ENCODE peak calls at places on chromosomes 12 and 14, in seven cellular contexts. One of them, this sample, is unnamed.

GRCh38 chr14:37172024-37172869 is at the start of gene SLC25A21:
- DNase-seq in stimulated activated CD4-positive, alpha-beta T cell treated with anti-CD3 and anti-CD28 coated beads, TNF-alpha, amount 100 ng/mL, for 48 hours: no peak
- DNase-seq in CD4-positive, alpha-beta T cell: no peak
- DNase-seq in tibial artery: peak; percentile 51
- DNase-seq in HuH-7.5: peak; percentile 70
- DNase-seq in NAMALWA: no peak
- DNase-seq in fibroblast of villous mesenchyme: peak; percentile 68
- DNase-seq in this sample: peak; percentile 81

GRCh38 chr12:50509009-50509663 is 4.4 kb downstream of the DIP2B start:
- DNase-seq in stimulated activated CD4-positive, alpha-beta T cell treated with anti-CD3 and anti-CD28 coated beads, TNF-alpha, amount 100 ng/mL, for 48 hours: no peak
- DNase-seq in CD4-positive, alpha-beta T cell: no peak
- DNase-seq in tibial artery: no peak
- DNase-seq in HuH-7.5: no peak
- DNase-seq in NAMALWA: no peak
- DNase-seq in fibroblast of villous mesenchyme: no peak
- DNase-seq in this sample: no peak

GRCh38 chr14:72558721-72559120 is 335.2 kb downstream of the DPF3 start:
- DNase-seq in stimulated activated CD4-positive, alpha-beta T cell treated with anti-CD3 and anti-CD28 coated beads, TNF-alpha, amount 100 ng/mL, for 48 hours: no peak
- DNase-seq in CD4-positive, alpha-beta T cell: no peak
- DNase-seq in tibial artery: peak; percentile 49
- DNase-seq in HuH-7.5: no peak
- DNase-seq in NAMALWA: no peak
- DNase-seq in fibroblast of villous mesenchyme: no peak
- DNase-seq in this sample: no peak

GRCh38 chr12:58965568-58965967 is 45.3 kb upstream of the LRIG3 start:
- DNase-seq in stimulated activated CD4-positive, alpha-beta T cell treated with anti-CD3 and anti-CD28 coated beads, TNF-alpha, amount 100 ng/mL, for 48 hours: no peak
- DNase-seq in CD4-positive, alpha-beta T cell: no peak
- DNase-seq in tibial artery: no peak
- DNase-seq in HuH-7.5: no peak
- DNase-seq in NAMALWA: no peak
- DNase-seq in fibroblast of villous mesenchyme: no peak
- DNase-seq in this sample: no peak

GRCh38 chr14:104383931-104384775 is 195.4 kb upstream of the C14orf180 start:
- DNase-seq in stimulated activated CD4-positive, alpha-beta T cell treated with anti-CD3 and anti-CD28 coated beads, TNF-alpha, amount 100 ng/mL, for 48 hours: no peak
- DNase-seq in CD4-positive, alpha-beta T cell: no peak
- DNase-seq in tibial artery: peak; percentile 14
- DNase-seq in HuH-7.5: no peak
- DNase-seq in NAMALWA: no peak
- DNase-seq in fibroblast of villous mesenchyme: no peak
- DNase-seq in this sample: peak; percentile 95

GRCh38 chr14:77290705-77291104 is 19.7 kb upstream of the NGB start:
- DNase-seq in stimulated activated CD4-positive, alpha-beta T cell treated with anti-CD3 and anti-CD28 coated beads, TNF-alpha, amount 100 ng/mL, for 48 hours: no peak
- DNase-seq in CD4-positive, alpha-beta T cell: no peak
- DNase-seq in tibial artery: no peak
- DNase-seq in HuH-7.5: no peak
- DNase-seq in NAMALWA: peak; percentile 17
- DNase-seq in fibroblast of villous mesenchyme: peak; percentile 39
- DNase-seq in this sample: no peak

GRCh38 chr14:75282166-75282547 is 3.5 kb downstream of the FOS start:
- DNase-seq in stimulated activated CD4-positive, alpha-beta T cell treated with anti-CD3 and anti-CD28 coated beads, TNF-alpha, amount 100 ng/mL, for 48 hours: no peak
- DNase-seq in CD4-positive, alpha-beta T cell: no peak
- DNase-seq in tibial artery: no peak
- DNase-seq in HuH-7.5: no peak
- DNase-seq in NAMALWA: peak; percentile 39
- DNase-seq in fibroblast of villous mesenchyme: peak; percentile 88
- DNase-seq in this sample: no peak

GRCh38 chr14:54085137-54085810 is 128.6 kb upstream of the BMP4 start:
- DNase-seq in stimulated activated CD4-positive, alpha-beta T cell treated with anti-CD3 and anti-CD28 coated beads, TNF-alpha, amount 100 ng/mL, for 48 hours: no peak
- DNase-seq in CD4-positive, alpha-beta T cell: no peak
- DNase-seq in tibial artery: no peak
- DNase-seq in HuH-7.5: no peak
- DNase-seq in NAMALWA: no peak
- DNase-seq in fibroblast of villous mesenchyme: peak; percentile 79
- DNase-seq in this sample: no peak

GRCh38 chr12:124477109-124477915 is 90.1 kb downstream of the NCOR2 start:
- DNase-seq in stimulated activated CD4-positive, alpha-beta T cell treated with anti-CD3 and anti-CD28 coated beads, TNF-alpha, amount 100 ng/mL, for 48 hours: no peak
- DNase-seq in CD4-positive, alpha-beta T cell: no peak
- DNase-seq in tibial artery: no peak
- DNase-seq in HuH-7.5: no peak
- DNase-seq in NAMALWA: peak; percentile 39
- DNase-seq in fibroblast of villous mesenchyme: no peak
- DNase-seq in this sample: no peak

GRCh38 chr14:70780396-70781075 is 28.8 kb downstream of the MAP3K9 start:
- DNase-seq in stimulated activated CD4-positive, alpha-beta T cell treated with anti-CD3 and anti-CD28 coated beads, TNF-alpha, amount 100 ng/mL, for 48 hours: no peak
- DNase-seq in CD4-positive, alpha-beta T cell: no peak
- DNase-seq in tibial artery: peak; percentile 41
- DNase-seq in HuH-7.5: no peak
- DNase-seq in NAMALWA: peak; percentile 75
- DNase-seq in fibroblast of villous mesenchyme: no peak
- DNase-seq in this sample: peak; percentile 3

GRCh38 chr12:124993568-124994434 is at the start of gene BRI3BP:
- DNase-seq in stimulated activated CD4-positive, alpha-beta T cell treated with anti-CD3 and anti-CD28 coated beads, TNF-alpha, amount 100 ng/mL, for 48 hours: peak; percentile 68
- DNase-seq in CD4-positive, alpha-beta T cell: peak; percentile 56
- DNase-seq in tibial artery: peak; percentile 33
- DNase-seq in HuH-7.5: peak; percentile 58
- DNase-seq in NAMALWA: peak; percentile 75
- DNase-seq in fibroblast of villous mesenchyme: peak; percentile 53
- DNase-seq in this sample: peak; percentile 42